ENCODE peak calls at places on chromosome 10, in six cellular contexts. W, U, K, F, Z and Y are unnamed samples.

GRCh38 chr10:35470535-35470934 is 134.2 kb downstream of the CCNY start:
- DNase-seq in Z (no peak), K (no peak), F (no peak), W (no peak), U (no peak), Y (peak)

GRCh38 chr10:72076756-72077155 is 11.6 kb downstream of the SPOCK2 start:
- DNase-seq in Z (no peak), K (no peak), U (no peak), W (no peak), F (no peak), Y (no peak)

GRCh38 chr10:36341466-36341865 is 699.4 kb upstream of the FZD8 start:
- DNase-seq in Z (no peak), F (no peak), U (no peak), W (peak), K (no peak), Y (no peak)

GRCh38 chr10:3784510-3785250 is at the start of gene KLF6:
- DNase-seq in Z (no peak), U (no peak), K (no peak), W (peak), F (no peak), Y (peak)

GRCh38 chr10:121406823-121407545 is 191.3 kb downstream of the FGFR2 start:
- DNase-seq in Z (no peak), F (no peak), W (no peak), K (no peak), U (no peak), Y (no peak)

GRCh38 chr10:1519391-1519790 is 217.9 kb downstream of the ADARB2 start:
- DNase-seq in K (no peak), W (no peak), U (no peak), F (no peak), Z (no peak), Y (no peak)

GRCh38 chr10:75048669-75049098 is 62.8 kb upstream of the SAMD8 start:
- DNase-seq in K (no peak), Z (no peak), W (peak), U (no peak), F (no peak), Y (peak)

GRCh38 chr10:73773152-73773879 is 8.5 kb upstream of the CHCHD1 start:
- DNase-seq in F (no peak), U (no peak), Z (no peak), W (peak), K (no peak), Y (no peak)

GRCh38 chr10:97072851-97073665 is 112.7 kb downstream of the SLIT1 start:
- DNase-seq in W (peak), F (peak), U (peak), K (peak), Z (peak), Y (peak)

GRCh38 chr10:16674147-16674703 is 143.0 kb downstream of the RSU1 start:
- DNase-seq in F (no peak), Z (no peak), U (no peak), W (no peak), K (no peak), Y (no peak)

GRCh38 chr10:9895406-9895805 is 1122.3 kb upstream of the CELF2 start:
- DNase-seq in W (no peak), F (no peak), K (no peak), Z (no peak), U (no peak), Y (no peak)

GRCh38 chr10:3782099-3782455 is 2.9 kb downstream of the KLF6 start:
- DNase-seq in U (no peak), Z (no peak), F (no peak), W (no peak), K (no peak), Y (no peak)

GRCh38 chr10:780536-781524 is 91.4 kb upstream of the DIP2C start:
- DNase-seq in F (no peak), W (no peak), K (no peak), U (no peak), Z (no peak), Y (no peak)

GRCh38 chr10:78326372-78326771 is 292.7 kb downstream of the RPS24 start:
- DNase-seq in F (no peak), Z (no peak), U (no peak), W (no peak), K (no peak), Y (no peak)

GRCh38 chr10:13087601-13087985 is 12.4 kb upstream of the OPTN start:
- DNase-seq in U (no peak), F (no peak), W (no peak), K (no peak), Z (no peak), Y (no peak)

GRCh38 chr10:50514995-50515394 is 108.8 kb downstream of the SGMS1 start:
- DNase-seq in K (no peak), U (no peak), W (no peak), F (no peak), Z (no peak), Y (no peak)

GRCh38 chr10:87842776-87843497 is 20.4 kb downstream of the KLLN start:
- DNase-seq in K (no peak), F (no peak), U (no peak), W (peak), Z (no peak), Y (no peak)

GRCh38 chr10:88336316-88336715 is 246.8 kb downstream of the RNLS start:
- DNase-seq in W (no peak), Z (no peak), U (no peak), K (no peak), F (no peak), Y (no peak)

GRCh38 chr10:116891208-116891607 is 41.9 kb downstream of the ENO4 start:
- DNase-seq in K (no peak), U (no peak), Z (no peak), F (no peak), W (peak), Y (no peak)

GRCh38 chr10:103695584-103696005 is 159.8 kb downstream of the SH3PXD2A start:
- DNase-seq in U (no peak), F (no peak), W (no peak), K (no peak), Z (no peak), Y (peak)

GRCh38 chr10:9102026-9102425 is 1047.5 kb downstream of the GATA3 start:
- DNase-seq in F (no peak), W (no peak), K (no peak), Z (no peak), U (no peak), Y (peak)

GRCh38 chr10:75982611-75983369 is 551.4 kb downstream of the LRMDA start:
- DNase-seq in W (peak), F (no peak), K (no peak), Z (no peak), U (no peak), Y (no peak)

GRCh38 chr10:95247881-95248583 is 42.8 kb downstream of the PDLIM1 start:
- DNase-seq in U (no peak), W (no peak), K (no peak), F (no peak), Z (no peak), Y (peak)
- H3K18ac ChIP-seq in U (no peak), W (peak), K (no peak), F (no peak), Z (no peak), Y (no peak)

DNA sequence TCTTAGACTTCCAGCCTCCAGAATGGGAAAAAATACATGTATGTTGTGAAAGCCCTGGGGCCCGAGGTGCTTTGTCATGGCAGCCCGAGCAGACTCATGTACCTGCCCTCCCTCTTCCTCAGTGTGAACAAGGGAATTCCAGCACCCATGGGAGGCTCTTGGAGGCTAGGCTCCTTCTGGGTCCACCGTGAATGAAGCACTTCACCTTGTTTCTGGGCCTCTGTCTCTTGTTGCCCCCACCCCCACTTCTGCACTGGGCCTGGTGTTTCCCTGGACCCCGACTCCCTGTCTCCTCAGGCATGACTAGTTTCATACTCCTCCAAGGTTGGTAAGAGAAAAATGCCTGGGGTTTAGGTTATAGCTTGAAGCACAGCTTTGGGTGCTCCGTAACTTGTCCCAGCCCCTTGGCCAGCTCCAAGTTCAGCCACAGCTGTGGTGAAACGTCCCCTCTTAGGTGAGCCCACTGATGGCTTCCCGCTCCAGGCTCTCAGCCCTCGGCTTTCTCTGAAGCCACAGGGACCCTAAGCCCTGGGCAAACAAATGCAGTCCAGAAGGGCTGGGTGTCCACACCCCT is 30.2 kb upstream of the ARHGAP22 start:
- DNase-seq in Z (no peak), U (no peak), W (no peak), F (no peak), K (no peak), Y (no peak)
- H3K18ac ChIP-seq in Z (no peak), U (no peak), W (no peak), F (no peak), K (no peak), Y (no peak)

GRCh38 chr10:69475433-69475830 is 24.2 kb downstream of the TSPAN15 start:
- DNase-seq in U (no peak), K (no peak), Z (no peak), F (no peak), W (no peak), Y (no peak)
- H3K18ac ChIP-seq in U (no peak), K (no peak), Z (no peak), F (no peak), W (no peak), Y (no peak)

DNA sequence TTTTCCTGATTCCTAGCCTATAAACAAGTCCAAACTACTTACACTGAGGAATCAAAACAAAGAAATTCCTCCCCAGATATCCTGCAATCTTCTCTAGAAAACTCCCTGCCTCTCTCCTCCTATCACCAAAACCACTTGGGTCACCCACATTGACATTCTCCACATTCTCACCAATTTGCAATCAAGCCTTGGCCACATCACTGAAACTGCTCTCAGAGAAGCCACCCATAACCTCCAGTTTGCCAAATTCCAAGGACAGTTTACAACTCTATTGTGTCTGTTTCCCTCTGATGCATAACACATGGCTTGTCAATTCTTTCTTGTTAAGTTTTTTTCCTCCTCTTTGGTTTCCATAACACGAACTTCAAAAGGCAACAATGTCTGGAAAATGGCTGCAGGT is 233.5 kb downstream of the XPNPEP1 start:
- DNase-seq in W (no peak), F (no peak), U (no peak), K (no peak), Z (no peak), Y (no peak)
- H3K18ac ChIP-seq in W (no peak), F (no peak), U (no peak), K (no peak), Z (no peak), Y (no peak)